ENCODE peak calls at places on chromosome 13, in six cellular contexts. A, F, C, T, V and H are unnamed samples.

GRCh38 chr13:38735655-38736440 is 49.0 kb downstream of the FREM2 start:
- DNase-seq in C (no peak), A (no peak), T (no peak), V (no peak), F (no peak), H (no peak)

GRCh38 chr13:50393641-50394040 is 378.4 kb downstream of the KCNRG start:
- DNase-seq in T (no peak), F (peak), A (no peak), C (no peak), V (no peak), H (no peak)

GRCh38 chr13:49315036-49315565 is 67.4 kb downstream of the CDADC1 start:
- DNase-seq in V (no peak), A (no peak), F (peak), T (no peak), C (no peak), H (no peak)

GRCh38 chr13:59356607-59357006 is 807.1 kb downstream of the DIAPH3 start:
- DNase-seq in V (no peak), A (no peak), T (no peak), C (no peak), F (peak), H (no peak)

GRCh38 chr13:44013666-44014291 is 134.1 kb downstream of the LACC1 start:
- DNase-seq in C (no peak), F (peak), A (no peak), V (peak), T (no peak), H (no peak)

GRCh38 chr13:75643693-75644092 is 7.6 kb downstream of the LMO7 start:
- DNase-seq in F (no peak), V (no peak), T (no peak), A (no peak), C (no peak), H (no peak)

GRCh38 chr13:33367931-33368330 is 82.4 kb upstream of the STARD13 start:
- DNase-seq in C (no peak), F (no peak), V (no peak), T (no peak), A (no peak), H (no peak)

GRCh38 chr13:39329182-39329639 is 273.8 kb downstream of the LHFPL6 start:
- DNase-seq in V (no peak), F (peak), A (no peak), C (peak), T (no peak), H (no peak)

GRCh38 chr13:83895994-83896580 is 13.8 kb upstream of the SLITRK1 start:
- DNase-seq in A (no peak), V (peak), T (no peak), F (peak), C (no peak), H (no peak)

GRCh38 chr13:111937763-111938375 is 129.1 kb upstream of the SOX1 start:
- DNase-seq in V (no peak), F (no peak), A (no peak), C (no peak), T (no peak), H (no peak)

GRCh38 chr13:99677388-99677951 is 176.2 kb downstream of the TM9SF2 start:
- DNase-seq in T (no peak), F (no peak), V (no peak), C (no peak), A (peak), H (no peak)

GRCh38 chr13:34894756-34895155 is 47.3 kb upstream of the NBEA start:
- DNase-seq in F (no peak), A (no peak), T (no peak), V (no peak), C (no peak), H (no peak)

GRCh38 chr13:61128850-61129645 is 286.6 kb downstream of the PCDH20 start:
- DNase-seq in C (no peak), T (no peak), V (no peak), F (peak), A (no peak), H (no peak)

GRCh38 chr13:99354371-99354951 is 47.3 kb upstream of the GPR183 start:
- DNase-seq in C (no peak), V (no peak), F (no peak), T (no peak), A (no peak), H (no peak)

GRCh38 chr13:102317593-102317992 is 84.3 kb downstream of the FGF14 start:
- DNase-seq in T (no peak), F (peak), V (no peak), A (peak), C (no peak), H (no peak)

GRCh38 chr13:28059214-28059613 is 41.2 kb downstream of the FLT3 start:
- DNase-seq in A (no peak), F (peak), C (peak), T (no peak), V (no peak), H (peak)

GRCh38 chr13:99605417-99606321 is 104.4 kb downstream of the TM9SF2 start:
- DNase-seq in C (peak), V (no peak), T (peak), A (peak), F (peak), H (peak)

GRCh38 chr13:37681295-37682032 is 82.9 kb upstream of the POSTN start:
- DNase-seq in C (no peak), T (no peak), V (peak), F (peak), A (no peak), H (no peak)

GRCh38 chr13:93903909-93904308 is 575.6 kb downstream of the DCT start:
- DNase-seq in F (peak), C (no peak), V (no peak), A (no peak), T (no peak), H (no peak)

GRCh38 chr13:44303681-44304432 is 69.8 kb upstream of the SERP2 start:
- DNase-seq in A (no peak), F (no peak), T (no peak), C (no peak), V (no peak), H (no peak)

GRCh38 chr13:76696370-76696769 is 189.8 kb downstream of the KCTD12 start:
- DNase-seq in C (no peak), F (peak), A (no peak), T (no peak), V (no peak), H (no peak)

GRCh38 chr13:95643009-95643408 is 1.5 kb downstream of the DZIP1 start:
- DNase-seq in T (no peak), A (no peak), V (no peak), F (no peak), C (no peak), H (no peak)

GRCh38 chr13:113187263-113187669 is 21.2 kb downstream of the PCID2 start:
- DNase-seq in F (peak), A (no peak), C (peak), V (peak), T (no peak), H (peak)

GRCh38 chr13:24910502-24911134 is 146.6 kb downstream of the RNF17 start:
- DNase-seq in C (no peak), A (no peak), T (no peak), V (peak), F (no peak), H (no peak)

GRCh38 chr13:19782049-19782726 is 557 bp downstream of the PSPC1 start:
- DNase-seq in C (peak), T (peak), A (peak), F (peak), V (peak), H (no peak)

GRCh38 chr13:44397766-44398223 is 24.2 kb downstream of the SERP2 start:
- DNase-seq in A (no peak), V (no peak), C (no peak), T (no peak), F (no peak), H (no peak)

GRCh38 chr13:61838568-61838967 is 422.9 kb upstream of the PCDH20 start:
- DNase-seq in F (no peak), A (no peak), C (no peak), T (no peak), V (no peak), H (no peak)

GRCh38 chr13:45662122-45662521 is 40.0 kb upstream of the CBY2 start:
- DNase-seq in V (no peak), A (no peak), T (no peak), C (no peak), F (peak), H (no peak)

GRCh38 chr13:51666316-51666715 is 82.1 kb downstream of the WDFY2 start:
- DNase-seq in A (no peak), T (no peak), C (no peak), F (no peak), V (no peak), H (no peak)

GRCh38 chr13:101917833-101918755 is 465.6 kb downstream of the ITGBL1 start:
- DNase-seq in C (no peak), T (no peak), F (no peak), V (no peak), A (peak), H (no peak)

GRCh38 chr13:83008496-83008895 is 873.8 kb downstream of the SLITRK1 start:
- DNase-seq in F (no peak), A (no peak), V (no peak), T (no peak), C (no peak), H (no peak)

GRCh38 chr13:44021422-44021821 is 141.7 kb downstream of the LACC1 start:
- DNase-seq in T (no peak), F (no peak), C (no peak), A (no peak), V (no peak), H (no peak)

GRCh38 chr13:84973661-84974060 is 825.6 kb downstream of the SLITRK6 start:
- DNase-seq in V (no peak), T (no peak), A (no peak), F (no peak), C (no peak), H (no peak)